ENCODE peak calls at places on chromosomes 16 and 17, in five cellular contexts. One of them, this sample, is unnamed.

GRCh38 chr16:58187657-58188430 is 10.1 kb downstream of the CSNK2A2 start:
- DNase-seq in NB4: no peak
- DNase-seq in H1: no peak
- DNase-seq in A549: no peak
- DNase-seq in stomach: no peak
- DNase-seq in this sample: no peak

GRCh38 chr16:87333581-87334331 is 16.6 kb upstream of the C16orf95 start:
- DNase-seq in stomach: no peak
- DNase-seq in H1: no peak
- DNase-seq in NB4: no peak
- DNase-seq in A549: no peak
- DNase-seq in this sample: no peak

GRCh38 chr17:9645858-9646555 is 690 bp downstream of the USP43 start:
- DNase-seq in NB4: peak
- DNase-seq in H1: peak
- DNase-seq in A549: peak
- DNase-seq in stomach: peak
- DNase-seq in this sample: peak

GRCh38 chr17:324151-324571 is 28.4 kb downstream of the RPH3AL start:
- DNase-seq in stomach: no peak
- DNase-seq in A549: no peak
- DNase-seq in NB4: no peak
- DNase-seq in H1: peak
- DNase-seq in this sample: no peak

GRCh38 chr16:14329727-14330363 is 258.7 kb downstream of the MRTFB start:
- DNase-seq in NB4: no peak
- DNase-seq in stomach: no peak
- DNase-seq in A549: no peak
- DNase-seq in H1: no peak
- DNase-seq in this sample: no peak

GRCh38 chr17:82937411-82938371 is 97.9 kb upstream of the ZNF750 start:
- DNase-seq in A549: no peak
- DNase-seq in NB4: no peak
- DNase-seq in H1: no peak
- DNase-seq in stomach: peak
- DNase-seq in this sample: peak

GRCh38 chr16:29009050-29009837 is 24.4 kb downstream of the LAT start:
- DNase-seq in A549: no peak
- DNase-seq in stomach: no peak
- DNase-seq in NB4: peak
- DNase-seq in H1: no peak
- DNase-seq in this sample: no peak

GRCh38 chr17:19707728-19708221 is 8.6 kb downstream of the SLC47A2 start:
- DNase-seq in NB4: no peak
- DNase-seq in stomach: no peak
- DNase-seq in H1: no peak
- DNase-seq in A549: no peak
- DNase-seq in this sample: no peak

GRCh38 chr16:67305216-67306071 is 21.1 kb downstream of the KCTD19 start:
- DNase-seq in A549: no peak
- DNase-seq in NB4: no peak
- DNase-seq in stomach: no peak
- DNase-seq in H1: no peak
- DNase-seq in this sample: no peak

GRCh38 chr16:5393070-5393469 is 295.5 kb upstream of the EEF2KMT start:
- DNase-seq in H1: no peak
- DNase-seq in NB4: no peak
- DNase-seq in A549: no peak
- DNase-seq in stomach: no peak
- DNase-seq in this sample: no peak

GRCh38 chr17:79832211-79833109 is 6.8 kb downstream of the CBX4 start:
- DNase-seq in A549: peak
- DNase-seq in NB4: peak
- DNase-seq in H1: peak
- DNase-seq in stomach: peak
- DNase-seq in this sample: no peak

GRCh38 chr17:5033352-5034015 is 1.7 kb downstream of the SLC52A1 start:
- DNase-seq in H1: no peak
- DNase-seq in NB4: no peak
- DNase-seq in A549: no peak
- DNase-seq in stomach: no peak
- DNase-seq in this sample: no peak

GRCh38 chr17:17669081-17669850 is 12.0 kb upstream of the RAI1 start:
- DNase-seq in NB4: peak
- DNase-seq in H1: no peak
- DNase-seq in A549: no peak
- DNase-seq in stomach: no peak
- DNase-seq in this sample: no peak

GRCh38 chr16:13316008-13316407 is 414.6 kb downstream of the SHISA9 start:
- DNase-seq in stomach: no peak
- DNase-seq in H1: no peak
- DNase-seq in NB4: no peak
- DNase-seq in A549: no peak
- DNase-seq in this sample: no peak

GRCh38 chr17:58336456-58337094 is 8.0 kb upstream of the TSPOAP1 start:
- DNase-seq in stomach: no peak
- DNase-seq in NB4: peak
- DNase-seq in H1: no peak
- DNase-seq in A549: no peak
- DNase-seq in this sample: no peak

GRCh38 chr17:58337126-58337599 is 8.6 kb upstream of the TSPOAP1 start:
- DNase-seq in A549: no peak
- DNase-seq in NB4: peak
- DNase-seq in H1: no peak
- DNase-seq in stomach: no peak
- DNase-seq in this sample: peak

GRCh38 chr17:58335061-58335731 is 6.6 kb upstream of the TSPOAP1 start:
- DNase-seq in A549: no peak
- DNase-seq in stomach: no peak
- DNase-seq in H1: no peak
- DNase-seq in NB4: peak
- DNase-seq in this sample: no peak

GRCh38 chr17:58334661-58335060 is 6.1 kb upstream of the TSPOAP1 start:
- DNase-seq in NB4: no peak
- DNase-seq in stomach: no peak
- DNase-seq in H1: no peak
- DNase-seq in A549: no peak
- DNase-seq in this sample: no peak

DNA sequence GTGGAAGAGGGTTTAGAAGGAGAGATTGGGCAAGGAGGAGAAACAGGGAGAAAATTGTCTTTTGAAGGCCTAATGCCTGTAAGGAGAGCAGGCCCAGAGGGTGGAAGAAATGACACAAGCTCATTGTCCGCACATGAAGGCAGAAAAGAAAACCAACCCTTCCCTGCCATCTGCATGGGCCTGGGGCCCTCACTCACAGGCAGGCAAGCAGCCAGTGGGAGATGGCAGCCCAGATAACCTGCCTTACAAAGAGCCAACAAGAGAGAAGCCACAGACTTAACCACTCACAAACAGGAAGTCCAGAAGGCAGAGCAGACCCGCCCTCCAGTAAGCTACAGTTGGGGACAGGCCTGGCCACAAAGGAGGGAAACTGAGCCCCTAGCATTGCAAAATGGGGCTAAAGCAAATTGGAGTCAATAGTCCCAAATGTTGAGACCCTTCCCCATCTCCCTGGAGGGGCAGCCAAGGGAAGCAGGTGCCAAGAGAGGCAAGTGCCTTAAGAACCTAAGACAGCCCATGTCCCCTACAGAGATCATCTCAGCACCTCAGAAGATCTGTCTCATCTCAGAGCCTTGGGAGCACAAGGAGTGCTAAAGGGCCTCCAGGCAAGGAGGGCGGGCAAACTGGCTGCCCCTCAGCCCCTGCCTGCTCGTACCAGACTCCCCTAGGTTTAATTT is 7.3 kb upstream of the TSPOAP1 start:
- DNase-seq in stomach: peak
- DNase-seq in A549: no peak
- DNase-seq in NB4: peak
- DNase-seq in H1: no peak
- DNase-seq in this sample: peak
- TF ChIP-seq POLR2A in stomach: no peak
- TF ChIP-seq POLR2A in A549: no peak
- TF ChIP-seq POLR2A in NB4: peak
- TF ChIP-seq POLR2A in H1: no peak
- TF ChIP-seq POLR2A in this sample: peak

DNA sequence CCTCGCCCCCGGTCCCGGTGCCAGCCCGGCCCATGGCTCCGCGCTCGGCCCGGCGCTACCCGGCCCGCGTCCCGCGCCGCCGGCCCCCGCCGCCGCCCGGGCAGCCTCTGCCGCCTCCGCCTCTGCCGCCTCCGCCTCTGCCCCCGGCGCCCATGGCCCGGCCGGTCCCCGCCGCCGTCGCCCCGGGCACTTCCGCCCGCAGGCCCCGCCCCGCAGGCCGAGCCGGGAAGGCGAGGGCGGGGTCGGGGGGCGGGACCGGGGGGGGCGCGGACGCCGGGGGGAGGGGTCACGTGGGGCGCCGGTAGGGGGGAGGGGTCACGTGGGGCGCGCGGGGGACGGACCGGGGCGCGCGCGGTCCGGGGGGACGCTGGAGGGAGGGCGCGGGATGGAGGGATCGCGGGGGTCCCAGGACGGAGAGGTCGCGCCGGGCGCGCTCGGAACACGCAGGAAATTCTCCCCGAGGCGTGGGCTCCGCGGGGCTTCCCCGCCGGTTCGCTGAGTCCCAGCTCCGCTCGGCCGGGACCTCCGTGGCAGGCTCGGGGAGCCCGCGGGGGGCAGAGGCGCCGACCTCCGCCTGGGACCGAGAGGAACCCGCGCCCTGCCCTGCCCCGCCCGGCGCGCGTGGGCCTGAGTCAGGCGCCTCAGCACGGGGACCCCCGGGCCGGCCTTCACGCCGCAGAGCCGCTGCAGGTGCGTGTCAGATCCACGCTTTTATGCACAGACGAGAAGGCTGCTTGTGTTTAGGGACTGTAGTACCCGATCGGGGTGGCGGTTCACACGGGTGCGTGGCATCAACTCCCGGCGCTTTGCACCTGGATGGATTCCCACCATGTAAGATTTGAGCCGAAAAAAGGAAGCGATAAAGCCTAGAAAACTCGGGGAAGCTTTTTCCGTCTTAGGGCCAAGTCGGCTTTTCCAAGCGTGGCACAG is at the start of gene PGAP6:
- DNase-seq in stomach: peak
- DNase-seq in NB4: peak
- DNase-seq in H1: peak
- DNase-seq in A549: no peak
- DNase-seq in this sample: peak
- TF ChIP-seq POLR2A in stomach: no peak
- TF ChIP-seq POLR2A in NB4: peak
- TF ChIP-seq POLR2A in H1: no peak
- TF ChIP-seq POLR2A in A549: peak
- TF ChIP-seq POLR2A in this sample: peak

DNA sequence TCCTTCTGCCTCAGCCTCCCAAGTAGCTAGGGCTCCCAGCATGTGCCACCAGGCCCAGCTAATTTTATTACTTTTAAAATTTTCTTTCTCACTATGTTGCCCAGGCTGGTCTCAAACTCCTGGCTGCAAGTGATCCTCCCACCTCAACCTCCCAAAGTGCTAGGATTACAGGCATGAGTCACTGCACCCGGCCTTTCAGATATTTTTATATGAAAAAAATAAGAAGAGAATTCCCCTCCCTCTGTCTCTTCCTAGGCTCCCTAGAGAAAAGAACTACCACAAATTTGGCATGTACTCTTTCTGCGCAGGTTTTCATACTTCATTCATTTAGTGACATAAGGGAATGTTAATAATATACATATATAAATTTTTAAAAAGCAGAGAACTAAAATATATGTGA is 21.7 kb upstream of the SMURF2 start:
- DNase-seq in A549: no peak
- DNase-seq in H1: no peak
- DNase-seq in stomach: no peak
- DNase-seq in NB4: no peak
- DNase-seq in this sample: no peak
- TF ChIP-seq POLR2A in A549: no peak
- TF ChIP-seq POLR2A in H1: no peak
- TF ChIP-seq POLR2A in stomach: no peak
- TF ChIP-seq POLR2A in NB4: no peak
- TF ChIP-seq POLR2A in this sample: no peak

GRCh38 chr16:7342598-7342997 is 10.0 kb downstream of the RBFOX1 start:
- DNase-seq in NB4: no peak
- DNase-seq in H1: no peak
- DNase-seq in A549: no peak
- DNase-seq in stomach: no peak
- DNase-seq in this sample: no peak
- TF ChIP-seq POLR2A in NB4: no peak
- TF ChIP-seq POLR2A in H1: no peak
- TF ChIP-seq POLR2A in A549: no peak
- TF ChIP-seq POLR2A in stomach: no peak
- TF ChIP-seq POLR2A in this sample: no peak

GRCh38 chr17:74987418-74987908 is at the start of gene CDR2L:
- DNase-seq in A549: peak
- DNase-seq in NB4: peak
- DNase-seq in H1: peak
- DNase-seq in stomach: peak
- DNase-seq in this sample: peak
- TF ChIP-seq POLR2A in A549: peak
- TF ChIP-seq POLR2A in NB4: peak
- TF ChIP-seq POLR2A in H1: peak
- TF ChIP-seq POLR2A in stomach: no peak
- TF ChIP-seq POLR2A in this sample: peak